ENCODE peak calls at places on chromosomes 2 and 18, in four cellular contexts. One of them, this sample, is unnamed.

GRCh38 chr18:36461551-36461987 is 164.1 kb downstream of the FHOD3 start:
- DNase-seq in A549: no peak
- DNase-seq in HepG2: no peak
- DNase-seq in K562: no peak
- DNase-seq in this sample: no peak

GRCh38 chr2:241873803-241874110 is 4.2 kb downstream of the RTP5 start:
- DNase-seq in K562: no peak
- DNase-seq in A549: no peak
- DNase-seq in HepG2: no peak
- DNase-seq in this sample: no peak

GRCh38 chr2:200756618-200757321 is 54.9 kb upstream of the BZW1 start:
- DNase-seq in A549: peak; percentile 77
- DNase-seq in K562: no peak
- DNase-seq in HepG2: peak; percentile 95
- DNase-seq in this sample: peak; percentile 59

GRCh38 chr2:38981670-38982357 is 92.1 kb downstream of the ARHGEF33 start:
- DNase-seq in K562: no peak
- DNase-seq in HepG2: peak; percentile 98
- DNase-seq in A549: no peak
- DNase-seq in this sample: no peak

GRCh38 chr18:30094556-30094955 is 948.0 kb downstream of the DSC3 start:
- DNase-seq in K562: no peak
- DNase-seq in HepG2: no peak
- DNase-seq in A549: no peak
- DNase-seq in this sample: no peak

GRCh38 chr2:240893363-240893828 is 2.6 kb downstream of the MAB21L4 start:
- DNase-seq in K562: no peak
- DNase-seq in HepG2: no peak
- DNase-seq in A549: no peak
- DNase-seq in this sample: no peak

GRCh38 chr2:222707689-222708273 is 36.3 kb downstream of the MOGAT1 start:
- DNase-seq in K562: no peak
- DNase-seq in HepG2: peak; percentile 83
- DNase-seq in A549: no peak
- DNase-seq in this sample: peak; percentile 25

GRCh38 chr2:85247591-85247990 is 80.2 kb downstream of the TGOLN2 start:
- DNase-seq in A549: no peak
- DNase-seq in K562: no peak
- DNase-seq in HepG2: no peak
- DNase-seq in this sample: no peak

GRCh38 chr18:12645751-12646203 is 12.1 kb downstream of the SPIRE1 start:
- DNase-seq in K562: no peak
- DNase-seq in A549: no peak
- DNase-seq in HepG2: peak; percentile 41
- DNase-seq in this sample: no peak

GRCh38 chr18:26574958-26575864 is 26.9 kb upstream of the KCTD1 start:
- DNase-seq in A549: peak; percentile 64
- DNase-seq in HepG2: peak; percentile 52
- DNase-seq in K562: no peak
- DNase-seq in this sample: peak; percentile 27

GRCh38 chr2:230677182-230677946 is 35.3 kb upstream of the CAB39 start:
- DNase-seq in HepG2: no peak
- DNase-seq in A549: no peak
- DNase-seq in K562: no peak
- DNase-seq in this sample: no peak

GRCh38 chr2:178891265-178891958 is 84.2 kb upstream of the TTN start:
- DNase-seq in K562: peak; percentile 70
- DNase-seq in A549: peak; percentile 8
- DNase-seq in HepG2: peak; percentile 39
- DNase-seq in this sample: peak; percentile 66

GRCh38 chr2:128449226-128450061 is 130.8 kb upstream of the HS6ST1 start:
- DNase-seq in HepG2: no peak
- DNase-seq in K562: no peak
- DNase-seq in A549: no peak
- DNase-seq in this sample: no peak

GRCh38 chr2:226836548-226836885 is 663 bp downstream of the RHBDD1 start:
- DNase-seq in K562: no peak
- DNase-seq in HepG2: no peak
- DNase-seq in A549: no peak
- DNase-seq in this sample: no peak

GRCh38 chr2:37367984-37368383 is 23.6 kb downstream of the QPCT start:
- DNase-seq in K562: no peak
- DNase-seq in HepG2: no peak
- DNase-seq in A549: no peak
- DNase-seq in this sample: no peak

GRCh38 chr2:79275197-79275596 is 115.6 kb upstream of the REG3A start:
- DNase-seq in HepG2: no peak
- DNase-seq in A549: no peak
- DNase-seq in K562: no peak
- DNase-seq in this sample: no peak

GRCh38 chr2:14197293-14197692 is 435.2 kb upstream of the LRATD1 start:
- DNase-seq in K562: no peak
- DNase-seq in A549: no peak
- DNase-seq in HepG2: no peak
- DNase-seq in this sample: no peak

GRCh38 chr2:100976634-100977391 is 25.3 kb upstream of the RPL31 start:
- DNase-seq in K562: no peak
- DNase-seq in HepG2: no peak
- DNase-seq in A549: no peak
- DNase-seq in this sample: peak; percentile 36

GRCh38 chr18:46416706-46417638 is 240.0 kb downstream of the LOXHD1 start:
- DNase-seq in A549: no peak
- DNase-seq in HepG2: no peak
- DNase-seq in K562: peak; percentile 81
- DNase-seq in this sample: peak; percentile 50

GRCh38 chr2:25639696-25640095 is 33.7 kb downstream of the DTNB start:
- DNase-seq in HepG2: no peak
- DNase-seq in A549: no peak
- DNase-seq in K562: no peak
- DNase-seq in this sample: no peak

GRCh38 chr2:226652983-226653765 is 146.4 kb downstream of the IRS1 start:
- DNase-seq in HepG2: no peak
- DNase-seq in A549: no peak
- DNase-seq in K562: no peak
- DNase-seq in this sample: no peak

GRCh38 chr2:240624950-240625621 is at the start of gene GPR35:
- DNase-seq in HepG2: no peak
- DNase-seq in K562: peak; percentile 68
- DNase-seq in A549: no peak
- DNase-seq in this sample: peak; percentile 97

GRCh38 chr2:219453691-219454131 is 19.1 kb downstream of the SPEG start:
- DNase-seq in A549: no peak
- DNase-seq in K562: no peak
- DNase-seq in HepG2: no peak
- DNase-seq in this sample: no peak

GRCh38 chr2:25305809-25306208 is 35.9 kb downstream of the DNMT3A start:
- DNase-seq in K562: no peak
- DNase-seq in HepG2: no peak
- DNase-seq in A549: no peak
- DNase-seq in this sample: no peak

GRCh38 chr18:76670564-76671288 is 151.6 kb upstream of the ZNF236 start:
- DNase-seq in K562: no peak
- DNase-seq in A549: no peak
- DNase-seq in HepG2: no peak
- DNase-seq in this sample: no peak

DNA sequence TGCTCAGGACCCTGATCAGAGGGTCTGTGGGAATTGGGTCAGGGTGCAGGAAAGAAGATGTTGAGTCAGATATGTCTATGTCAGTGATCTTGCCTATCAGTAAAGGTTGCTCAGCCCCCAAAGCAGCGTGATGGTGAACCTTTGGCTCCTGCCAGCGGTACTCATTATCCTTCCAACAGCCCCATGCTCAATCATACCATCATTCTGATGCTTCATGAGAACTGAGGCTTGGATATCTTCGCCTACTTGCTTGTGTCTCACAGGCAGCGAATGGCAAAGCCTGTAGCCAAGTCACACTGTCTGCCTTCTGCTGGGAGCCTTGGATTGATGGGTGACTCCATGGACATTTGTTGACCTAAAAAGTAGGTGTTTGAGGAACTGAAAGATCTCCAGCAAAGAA is 19.0 kb upstream of the TMEM214 start:
- DNase-seq in A549: no peak
- DNase-seq in HepG2: no peak
- DNase-seq in K562: no peak
- DNase-seq in this sample: no peak
- TF ChIP-seq CTCF in A549: no peak
- TF ChIP-seq CTCF in HepG2: no peak
- TF ChIP-seq CTCF in K562: no peak
- TF ChIP-seq CTCF in this sample: no peak

GRCh38 chr2:204004912-204005311 is 68.3 kb downstream of the ICOS start:
- DNase-seq in K562: no peak
- DNase-seq in HepG2: no peak
- DNase-seq in A549: no peak
- DNase-seq in this sample: no peak

GRCh38 chr2:204005940-204006721 is 69.6 kb downstream of the ICOS start:
- DNase-seq in K562: no peak
- DNase-seq in A549: no peak
- DNase-seq in HepG2: no peak
- DNase-seq in this sample: no peak

GRCh38 chr2:204010611-204011560 is 74.3 kb downstream of the ICOS start:
- DNase-seq in A549: no peak
- DNase-seq in HepG2: no peak
- DNase-seq in K562: no peak
- DNase-seq in this sample: no peak

GRCh38 chr2:204012081-204012653 is 75.6 kb downstream of the ICOS start:
- DNase-seq in HepG2: no peak
- DNase-seq in A549: no peak
- DNase-seq in K562: no peak
- DNase-seq in this sample: no peak

DNA sequence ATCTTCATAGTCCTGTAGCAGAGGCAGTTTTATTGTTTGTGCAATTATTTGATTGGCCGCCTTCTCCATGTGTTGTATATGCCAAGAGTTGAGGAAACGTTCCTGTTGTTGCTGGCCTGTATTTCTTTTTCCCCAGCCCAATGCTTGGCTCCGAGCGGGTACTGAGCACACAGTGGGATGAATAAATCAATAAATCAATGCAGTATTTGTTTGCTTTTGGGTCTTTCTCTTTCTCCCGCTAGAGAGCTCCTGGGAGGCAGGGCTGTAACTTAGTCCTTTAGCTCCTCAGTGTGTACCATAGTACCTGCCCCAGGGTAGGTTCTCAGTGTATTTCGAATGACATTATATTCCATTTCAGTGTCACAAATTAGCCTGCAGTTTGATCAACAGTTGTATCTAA is 71.8 kb downstream of the ICOS start:
- DNase-seq in A549: no peak
- DNase-seq in K562: no peak
- DNase-seq in HepG2: no peak
- DNase-seq in this sample: no peak
- TF ChIP-seq MYC in A549: no peak
- TF ChIP-seq MYC in K562: no peak
- TF ChIP-seq MYC in HepG2: no peak
- TF ChIP-seq MYC in this sample: no peak

DNA sequence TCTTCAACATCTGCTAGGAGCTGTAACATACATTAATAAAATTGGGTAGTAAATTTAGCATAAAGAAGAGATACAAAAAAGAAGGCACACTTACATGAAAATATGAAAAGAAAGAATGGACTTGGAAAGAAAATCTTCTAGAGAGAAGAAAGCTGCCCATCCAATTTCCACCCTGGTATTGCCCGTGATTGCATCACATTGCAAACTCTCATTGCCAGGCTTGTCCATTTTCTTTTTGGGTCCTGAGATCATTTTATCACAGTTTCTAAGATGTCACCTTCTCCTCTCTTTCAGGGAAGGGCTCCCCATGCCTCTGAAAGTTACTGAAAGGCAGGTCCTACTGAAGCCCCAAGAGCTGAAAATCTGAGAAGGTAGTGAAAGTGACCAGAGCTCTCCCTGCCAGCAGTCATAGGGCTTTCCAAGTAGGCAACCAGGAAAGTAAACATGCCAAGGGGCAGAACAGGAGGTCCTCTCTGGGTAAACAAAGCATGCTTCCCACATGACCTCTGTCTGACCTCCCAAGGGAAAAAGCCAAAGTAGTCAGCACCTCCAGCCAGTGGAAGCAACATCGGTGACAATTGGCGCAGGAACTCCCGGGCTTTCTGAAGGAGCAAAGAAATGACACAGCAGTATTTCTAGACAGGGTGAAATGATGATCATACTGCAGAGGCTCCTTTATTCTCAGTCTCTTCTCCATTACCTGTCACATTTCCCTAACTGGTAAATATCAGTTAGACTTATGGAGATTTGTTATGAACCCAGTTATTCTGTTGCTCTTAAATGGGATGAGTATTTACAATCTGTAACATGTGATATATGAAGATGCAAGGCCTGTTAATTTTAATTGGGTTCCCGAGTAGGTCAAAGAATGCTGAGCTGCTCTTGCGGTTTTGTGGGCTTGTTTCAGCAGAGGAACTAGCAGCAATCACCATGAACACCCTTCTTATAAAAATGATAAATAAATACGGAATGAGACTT is 321.2 kb downstream of the RND3 start:
- DNase-seq in K562: no peak
- DNase-seq in HepG2: peak; percentile 12
- DNase-seq in A549: peak; percentile 41
- DNase-seq in this sample: no peak
- TF ChIP-seq MAX in K562: peak; percentile 55
- TF ChIP-seq MAX in HepG2: no peak
- TF ChIP-seq MAX in A549: peak; percentile 93
- TF ChIP-seq MAX in this sample: no peak

DNA sequence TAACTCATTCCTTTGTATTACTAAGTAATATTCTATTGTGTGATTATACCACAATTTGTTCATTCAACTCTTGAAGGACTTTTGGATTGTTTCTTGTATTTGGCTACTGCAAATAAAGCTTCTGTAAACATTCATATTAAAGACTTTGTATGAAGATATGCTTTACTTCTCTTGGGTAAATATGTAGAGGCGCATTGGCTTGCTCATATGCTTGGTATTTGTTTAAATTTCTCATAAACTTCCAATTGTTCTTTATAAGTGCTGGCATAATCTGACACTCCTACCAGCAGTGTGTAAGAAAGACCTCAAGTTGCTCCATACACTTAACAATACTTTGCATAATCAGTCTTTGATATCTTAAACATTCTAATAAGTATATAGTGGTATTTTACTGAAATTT is 792.8 kb upstream of the LRRTM1 start:
- DNase-seq in K562: no peak
- DNase-seq in A549: no peak
- DNase-seq in HepG2: no peak
- DNase-seq in this sample: no peak
- TF ChIP-seq CTCF in K562: no peak
- TF ChIP-seq CTCF in A549: no peak
- TF ChIP-seq CTCF in HepG2: no peak
- TF ChIP-seq CTCF in this sample: no peak

DNA sequence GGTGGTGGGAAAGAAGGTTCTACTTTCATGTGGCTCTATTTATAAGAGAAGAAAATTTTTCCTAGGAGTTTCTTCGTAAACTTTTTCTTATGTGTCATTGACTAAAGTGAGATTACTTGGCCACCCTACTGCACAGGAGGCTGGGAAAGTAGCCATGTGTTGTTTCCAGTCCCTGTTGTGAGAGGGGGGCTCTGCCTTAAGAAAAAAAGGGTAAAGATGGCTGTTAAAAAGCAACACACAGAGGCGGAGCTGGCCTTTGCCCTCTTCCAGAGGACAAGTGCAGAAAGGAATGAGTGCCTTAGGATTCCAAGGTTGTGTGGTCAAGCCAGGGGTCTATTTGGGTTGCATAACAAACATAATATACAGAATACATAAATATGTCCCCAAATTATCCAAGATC is 230.0 kb upstream of the CXCR4 start:
- DNase-seq in A549: no peak
- DNase-seq in HepG2: no peak
- DNase-seq in K562: no peak
- DNase-seq in this sample: no peak
- TF ChIP-seq MYC in A549: no peak
- TF ChIP-seq MYC in HepG2: no peak
- TF ChIP-seq MYC in K562: no peak
- TF ChIP-seq MYC in this sample: no peak